ENCODE peak calls at places on chromosome 16, in four cellular contexts. T, M, F and N are unnamed samples.

GRCh38 chr16:58904254-58904653 is 170.1 kb upstream of the GOT2 start:
- DNase-seq in F (no peak), T (no peak), M (no peak), N (no peak)

GRCh38 chr16:72051818-72052217 is 2.5 kb upstream of the HP start:
- DNase-seq in F (no peak), T (no peak), M (no peak), N (no peak)

GRCh38 chr16:75000481-75001081 is 1.8 kb downstream of the ZNRF1 start:
- DNase-seq in M (no peak), F (no peak), T (no peak), N (no peak)

GRCh38 chr16:20879175-20880053 is 20.7 kb downstream of the DCUN1D3 start:
- DNase-seq in T (no peak), M (peak), F (peak), N (no peak)

GRCh38 chr16:11949527-11949926 is 7.7 kb upstream of the NPIPB2 start:
- DNase-seq in M (peak), F (no peak), T (peak), N (peak)

GRCh38 chr16:35792516-35793285 is 2333.3 kb downstream of the TP53TG3F start:
- DNase-seq in T (no peak), M (no peak), F (no peak), N (no peak)

GRCh38 chr16:85051710-85052082 is 24.1 kb downstream of the KIAA0513 start:
- DNase-seq in T (no peak), F (no peak), M (no peak), N (no peak)

GRCh38 chr16:49637933-49638695 is 217.8 kb downstream of the ZNF423 start:
- DNase-seq in T (no peak), M (no peak), F (no peak), N (no peak)

GRCh38 chr16:75919664-75920063 is 193.4 kb upstream of the CPHXL start:
- DNase-seq in T (no peak), M (no peak), F (no peak), N (no peak)

GRCh38 chr16:11572301-11572995 is 14.3 kb downstream of the LITAF start:
- DNase-seq in T (no peak), M (no peak), F (no peak), N (no peak)

GRCh38 chr16:68086860-68087268 is 1.7 kb downstream of the NFATC3 start:
- DNase-seq in F (no peak), M (no peak), T (no peak), N (peak)

GRCh38 chr16:84692451-84692850 is 7.3 kb upstream of the USP10 start:
- DNase-seq in F (no peak), T (no peak), M (peak), N (no peak)

GRCh38 chr16:49562228-49562627 is 188.6 kb downstream of the C16orf78 start:
- DNase-seq in M (no peak), T (no peak), F (no peak), N (no peak)

GRCh38 chr16:50988441-50988840 is 162.6 kb downstream of the SALL1 start:
- DNase-seq in F (no peak), T (no peak), M (no peak), N (no peak)

GRCh38 chr16:1377406-1378010 is 25.8 kb downstream of the GNPTG start:
- DNase-seq in M (no peak), F (no peak), T (no peak), N (no peak)

GRCh38 chr16:83392743-83393142 is 415.0 kb upstream of the HSBP1 start:
- DNase-seq in M (no peak), T (no peak), F (no peak), N (no peak)

GRCh38 chr16:3157229-3158013 is 22.6 kb downstream of the ZNF213 start:
- DNase-seq in M (peak), T (peak), F (no peak), N (peak)

GRCh38 chr16:47779201-47780016 is 318.3 kb downstream of the PHKB start:
- DNase-seq in M (no peak), F (peak), T (peak), N (no peak)

GRCh38 chr16:88691924-88692560 is 5.7 kb upstream of the SNAI3 start:
- DNase-seq in T (no peak), M (no peak), F (no peak), N (no peak)

GRCh38 chr16:12137344-12138094 is 161.0 kb downstream of the SNX29 start:
- DNase-seq in T (no peak), F (no peak), M (no peak), N (no peak)

GRCh38 chr16:85291302-85292148 is 179.3 kb upstream of the CIBAR2 start:
- DNase-seq in M (peak), F (no peak), T (peak), N (no peak)

GRCh38 chr16:73124665-73125064 is 76.7 kb upstream of the ZFHX3 start:
- DNase-seq in M (no peak), T (no peak), F (no peak), N (no peak)

GRCh38 chr16:88359008-88359407 is 23.8 kb upstream of the ZNF469 start:
- DNase-seq in T (no peak), F (no peak), M (no peak), N (no peak)

GRCh38 chr16:12228607-12229499 is 252.3 kb downstream of the SNX29 start:
- DNase-seq in T (peak), F (no peak), M (peak), N (peak)

GRCh38 chr16:56558024-56558747 is 6.7 kb upstream of the MT4 start:
- DNase-seq in T (no peak), M (no peak), F (no peak), N (no peak)

GRCh38 chr16:16084874-16085273 is 135.5 kb downstream of the ABCC1 start:
- DNase-seq in M (no peak), F (no peak), T (no peak), N (no peak)

GRCh38 chr16:57802635-57803412 is 533 bp upstream of the KIFC3 start:
- DNase-seq in T (no peak), M (peak), F (no peak), N (no peak)

GRCh38 chr16:64381979-64382378 is 739.9 kb downstream of the CDH11 start:
- DNase-seq in F (no peak), T (no peak), M (no peak), N (no peak)

GRCh38 chr16:64375386-64375980 is 746.4 kb downstream of the CDH11 start:
- DNase-seq in T (no peak), F (no peak), M (no peak), N (no peak)

DNA sequence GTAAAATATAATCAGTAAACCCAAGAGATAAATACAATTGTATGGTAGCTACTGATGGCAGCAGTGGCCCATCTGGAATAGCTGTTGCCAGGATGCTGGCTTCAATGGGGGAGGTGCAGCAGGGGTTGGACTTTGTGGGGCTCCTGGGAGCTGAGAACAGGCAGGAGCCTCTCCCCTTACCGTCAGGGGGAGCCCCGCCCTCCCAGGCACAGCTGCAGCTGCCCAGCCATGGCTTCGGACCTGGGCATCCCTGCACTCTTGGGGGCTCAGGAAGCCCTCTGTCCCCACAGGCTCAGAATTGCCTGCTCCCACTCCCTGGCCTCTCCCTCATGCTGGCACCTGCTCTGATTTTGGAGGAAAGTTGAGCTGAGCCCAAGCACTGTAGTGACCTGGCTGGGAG is 741.1 kb downstream of the CDH11 start:
- DNase-seq in M (no peak), F (no peak), T (no peak), N (no peak)
- TF ChIP-seq TARDBP in M (no peak), F (no peak), T (no peak), N (no peak)

DNA sequence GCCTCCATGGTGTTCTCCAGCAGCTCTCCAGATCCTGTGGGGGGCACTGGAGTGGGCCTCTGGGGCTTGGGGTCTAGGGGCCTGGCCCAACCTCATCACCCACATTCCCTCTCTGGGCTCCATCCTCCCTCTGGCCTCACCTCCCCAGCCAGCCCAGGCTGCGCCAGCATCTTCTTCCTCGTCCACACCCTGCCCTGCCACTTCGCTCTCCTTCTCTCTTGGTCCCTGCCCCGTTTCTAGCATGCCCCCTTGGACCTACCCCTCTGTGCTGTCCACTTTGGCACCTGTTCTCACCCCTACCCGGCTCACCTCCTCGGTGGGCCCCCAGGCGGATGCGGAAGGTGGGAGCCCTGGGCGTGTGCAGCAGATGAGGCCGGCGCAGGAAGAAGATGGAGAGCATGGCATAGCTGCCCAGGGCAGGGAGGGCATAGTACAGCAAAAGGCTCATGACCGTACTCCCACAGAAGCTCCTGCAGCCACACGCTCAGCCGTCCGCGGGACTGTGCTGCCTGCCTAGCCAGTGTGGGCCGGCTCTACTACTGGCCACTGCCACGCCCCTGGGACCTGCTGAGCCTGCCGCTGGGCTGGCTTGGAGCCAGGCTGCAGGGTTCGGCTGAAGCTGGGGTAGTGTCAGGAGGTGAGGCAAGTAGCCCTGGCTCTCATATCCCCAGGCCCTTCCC is at the start of gene GDPD3:
- DNase-seq in M (peak), F (no peak), T (peak), N (no peak)
- TF ChIP-seq BHLHE40 in M (no peak), F (no peak), T (no peak), N (no peak)

GRCh38 chr16:4303973-4304372 is 11.9 kb upstream of the GLIS2 start:
- DNase-seq in T (no peak), M (no peak), F (no peak), N (no peak)

GRCh38 chr16:4309102-4309832 is 6.6 kb upstream of the GLIS2 start:
- DNase-seq in M (no peak), F (no peak), T (no peak), N (no peak)

GRCh38 chr16:4307215-4308037 is 8.4 kb upstream of the GLIS2 start:
- DNase-seq in M (peak), F (peak), T (peak), N (peak)

GRCh38 chr16:4309833-4310266 is 6.0 kb upstream of the GLIS2 start:
- DNase-seq in T (no peak), M (peak), F (no peak), N (peak)

GRCh38 chr16:4306439-4307214 is 9.2 kb upstream of the GLIS2 start:
- DNase-seq in F (no peak), M (no peak), T (no peak), N (no peak)
- TF ChIP-seq FOXK2 in F (no peak), M (no peak), T (no peak), N (no peak)

GRCh38 chr16:14335297-14335696 is 264.2 kb downstream of the MRTFB start:
- DNase-seq in M (no peak), F (no peak), T (peak), N (no peak)

GRCh38 chr16:14339694-14340093 is 268.6 kb downstream of the MRTFB start:
- DNase-seq in F (no peak), M (no peak), T (no peak), N (no peak)

GRCh38 chr16:14338969-14339368 is 267.9 kb downstream of the MRTFB start:
- DNase-seq in M (no peak), T (no peak), F (no peak), N (no peak)

GRCh38 chr16:14338236-14338635 is 267.1 kb downstream of the MRTFB start:
- DNase-seq in T (no peak), M (no peak), F (no peak), N (no peak)

GRCh38 chr16:14337303-14338191 is 266.4 kb downstream of the MRTFB start:
- DNase-seq in F (no peak), M (peak), T (no peak), N (no peak)
- TF ChIP-seq TARDBP in F (no peak), M (no peak), T (no peak), N (no peak)